ENCODE peak calls at places on chromosomes 5 and 9, in eight cellular contexts. R is AG04450, Q is AG09319, F is retina, D is AML-193, Y is lower lobe of right lung, Z is RWPE1, O is NB4. L is an unnamed sample.

GRCh38 chr5:133611357-133612020 is 852 bp downstream of the FSTL4 start:
- DNase-seq in R (no peak), Q (no peak), F (peak), D (no peak), Y (no peak), Z (no peak), O (no peak), L (no peak)

GRCh38 chr5:36279054-36279698 is 22.5 kb downstream of the RANBP3L start:
- DNase-seq in R (no peak), Q (no peak), F (no peak), D (no peak), Y (no peak), Z (no peak), O (peak), L (no peak)

GRCh38 chr9:16258708-16259107 is 611.8 kb downstream of the BNC2 start:
- DNase-seq in R (no peak), Q (no peak), F (no peak), D (no peak), Y (no peak), Z (no peak), O (peak), L (peak)

GRCh38 chr9:137968235-137968634 is 90.7 kb downstream of the CACNA1B start:
- DNase-seq in R (no peak), Q (no peak), F (no peak), D (no peak), Y (peak), Z (no peak), O (no peak), L (no peak)

GRCh38 chr5:27316283-27316675 is 277.9 kb upstream of the CDH9 start:
- DNase-seq in R (peak), Q (no peak), F (no peak), D (no peak), Y (no peak), Z (peak), O (no peak), L (no peak)

GRCh38 chr9:130692365-130692764 is 1.2 kb upstream of the EXOSC2 start:
- DNase-seq in R (no peak), Q (no peak), F (peak), D (no peak), Y (no peak), Z (no peak), O (no peak), L (no peak)

GRCh38 chr9:87498046-87498815 is 564 bp downstream of the DAPK1 start:
- DNase-seq in R (no peak), Q (no peak), F (peak), D (no peak), Y (peak), Z (peak), O (no peak), L (peak)

GRCh38 chr9:97307091-97307490 is 368 bp upstream of the CCDC180 start:
- DNase-seq in R (peak), Q (peak), F (peak), D (no peak), Y (peak), Z (peak), O (no peak), L (no peak)

GRCh38 chr5:5318426-5319205 is 103.9 kb upstream of the ICE1 start:
- DNase-seq in R (no peak), Q (no peak), F (no peak), D (no peak), Y (no peak), Z (no peak), O (no peak), L (no peak)

GRCh38 chr9:111348821-111349271 is 18.8 kb upstream of the OR2K2 start:
- DNase-seq in R (no peak), Q (no peak), F (no peak), D (no peak), Y (no peak), Z (peak), O (no peak), L (no peak)

GRCh38 chr5:1195439-1195838 is 6.0 kb upstream of the SLC6A19 start:
- DNase-seq in R (no peak), Q (no peak), F (no peak), D (no peak), Y (peak), Z (no peak), O (no peak), L (no peak)

GRCh38 chr5:4941957-4942830 is 197.9 kb upstream of the ADAMTS16 start:
- DNase-seq in R (no peak), Q (no peak), F (peak), D (no peak), Y (peak), Z (peak), O (peak), L (peak)

GRCh38 chr5:108259306-108259705 is 122.6 kb downstream of the FBXL17 start:
- DNase-seq in R (peak), Q (no peak), F (no peak), D (no peak), Y (no peak), Z (no peak), O (no peak), L (no peak)

GRCh38 chr5:170059221-170059620 is 46.5 kb upstream of the FOXI1 start:
- DNase-seq in R (no peak), Q (no peak), F (no peak), D (no peak), Y (no peak), Z (no peak), O (no peak), L (no peak)

GRCh38 chr5:58410441-58410840 is 49.4 kb downstream of the PLK2 start:
- DNase-seq in R (peak), Q (peak), F (no peak), D (peak), Y (no peak), Z (peak), O (peak), L (peak)

GRCh38 chr5:91206734-91207133 is 176.4 kb downstream of the ARRDC3 start:
- DNase-seq in R (no peak), Q (no peak), F (no peak), D (no peak), Y (no peak), Z (no peak), O (no peak), L (no peak)

GRCh38 chr9:37916471-37917314 is 12.8 kb upstream of the SLC25A51 start:
- DNase-seq in R (no peak), Q (no peak), F (no peak), D (no peak), Y (no peak), Z (no peak), O (no peak), L (no peak)

GRCh38 chr9:123368481-123369153 is 12.6 kb downstream of the CRB2 start:
- DNase-seq in R (no peak), Q (no peak), F (no peak), D (no peak), Y (no peak), Z (no peak), O (no peak), L (no peak)

GRCh38 chr9:69174645-69175487 is 789 bp downstream of the TJP2 start:
- DNase-seq in R (peak), Q (peak), F (peak), D (no peak), Y (no peak), Z (peak), O (no peak), L (peak)

GRCh38 chr5:15637886-15638285 is 137.9 kb downstream of the FBXL7 start:
- DNase-seq in R (no peak), Q (no peak), F (no peak), D (no peak), Y (no peak), Z (no peak), O (no peak), L (no peak)

GRCh38 chr5:761854-762685 is 22.5 kb downstream of the ZDHHC11B start:
- DNase-seq in R (no peak), Q (no peak), F (peak), D (no peak), Y (peak), Z (no peak), O (no peak), L (no peak)

GRCh38 chr9:135480071-135480941 is 724 bp downstream of the PPP1R26 start:
- DNase-seq in R (no peak), Q (no peak), F (peak), D (no peak), Y (peak), Z (peak), O (no peak), L (peak)

L was measured in KBM-7.